ENCODE peak calls at places on chromosomes 13 and 19, in ten cellular contexts. I is HepG2; R is CD8-positive, alpha-beta T cell; N is endodermal cell; K is uterus; S is Karpas-422; E is tibial nerve; O is suprapubic skin; X is GM23338; D is Panc1. V is an unnamed sample.

GRCh38 chr13:27211271-27211670 is 39.7 kb upstream of the USP12 start:
- DNase-seq in N (no peak), D (no peak), S (no peak), I (no peak), E (no peak), X (no peak), O (no peak), R (no peak), K (no peak), V (no peak)

GRCh38 chr13:99366075-99366987 is 59.1 kb upstream of the GPR183 start:
- DNase-seq in N (peak; percentile 25), I (no peak), O (no peak), D (no peak), E (no peak), K (no peak), S (peak; percentile 52), X (no peak), R (peak; percentile 10), V (no peak)

GRCh38 chr13:23161176-23161825 is 19.5 kb upstream of the SGCG start:
- DNase-seq in I (no peak), K (no peak), X (no peak), O (no peak), N (no peak), E (no peak), D (no peak), R (no peak), S (no peak), V (no peak)

GRCh38 chr13:73198888-73199497 is 140.2 kb downstream of the KLF5 start:
- DNase-seq in X (no peak), K (no peak), S (no peak), O (no peak), N (no peak), E (no peak), I (peak; percentile 56), R (no peak), D (no peak), V (no peak)

GRCh38 chr13:45510671-45511070 is 45.9 kb downstream of the COG3 start:
- DNase-seq in I (no peak), X (peak; percentile 10), O (no peak), D (no peak), R (no peak), K (no peak), S (no peak), N (peak; percentile 74), E (no peak), V (no peak)

GRCh38 chr13:113538689-113539058 is 45.9 kb upstream of the TFDP1 start:
- DNase-seq in I (no peak), O (no peak), X (no peak), D (no peak), S (no peak), E (no peak), N (no peak), R (no peak), K (peak; percentile 1), V (no peak)

GRCh38 chr19:31943305-31943704 is 402.1 kb upstream of the ZNF507 start:
- DNase-seq in D (no peak), O (no peak), I (no peak), K (no peak), R (no peak), X (peak; percentile 59), N (peak; percentile 60), S (no peak), E (no peak), V (no peak)

GRCh38 chr19:10193666-10194499 is 870 bp downstream of the DNMT1 start:
- DNase-seq in O (peak; percentile 84), R (no peak), I (peak; percentile 13), S (peak; percentile 58), N (no peak), D (no peak), E (no peak), K (no peak), X (peak; percentile 65), V (no peak)

GRCh38 chr13:29428310-29428991 is 167.0 kb downstream of the SLC7A1 start:
- DNase-seq in O (no peak), E (no peak), S (no peak), D (no peak), N (peak; percentile 89), K (no peak), R (no peak), I (no peak), X (peak; percentile 87), V (no peak)

GRCh38 chr13:41931337-41931736 is 29.6 kb downstream of the VWA8 start:
- DNase-seq in S (no peak), X (no peak), O (no peak), R (no peak), K (no peak), D (no peak), N (no peak), I (no peak), E (no peak), V (no peak)

GRCh38 chr19:28556371-28556770 is 656.6 kb downstream of the UQCRFS1 start:
- DNase-seq in X (no peak), I (no peak), K (no peak), D (no peak), S (no peak), N (peak; percentile 13), R (no peak), O (no peak), E (no peak), V (no peak)

GRCh38 chr19:658916-659839 is 3.8 kb downstream of the RNF126 start:
- DNase-seq in S (no peak), N (no peak), R (peak; percentile 66), X (no peak), I (no peak), E (no peak), D (no peak), O (no peak), K (no peak), V (no peak)

GRCh38 chr13:31761951-31762350 is 22.6 kb downstream of the RXFP2 start:
- DNase-seq in D (no peak), S (no peak), N (no peak), K (no peak), E (no peak), I (no peak), R (no peak), O (no peak), X (no peak), V (no peak)

DNA sequence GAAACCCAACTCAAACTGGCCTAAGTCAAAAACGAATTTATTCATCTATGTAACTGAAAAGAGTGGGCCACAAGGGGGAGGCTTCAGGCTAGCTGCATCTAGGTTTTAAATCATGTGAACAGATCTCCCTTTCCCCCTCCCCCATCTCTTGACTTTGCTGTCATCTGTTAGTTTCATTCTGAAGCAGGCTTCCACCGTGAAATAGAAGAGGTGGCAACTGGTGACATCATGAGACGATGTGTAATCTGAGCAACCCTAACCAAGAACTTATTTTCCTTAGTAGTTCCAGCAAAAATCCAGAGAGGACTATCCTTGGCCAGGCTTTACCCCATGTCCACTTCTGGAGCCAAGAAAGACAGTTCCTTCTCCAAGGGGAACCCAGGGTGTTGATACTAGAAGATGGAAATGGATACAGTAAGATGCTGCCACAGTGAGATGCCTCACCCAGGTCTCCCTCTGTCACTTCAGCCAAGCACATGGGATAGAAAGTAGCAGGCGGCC is 9.4 kb downstream of the SAMD4B start:
- DNase-seq in X (no peak), K (no peak), O (no peak), I (no peak), S (peak; percentile 55), E (no peak), R (no peak), N (no peak), D (no peak), V (no peak)
- H3K36me3 ChIP-seq in X (peaks cover 21% of the 10 kb centered on the region), K (no peaks in the 10 kb centered on the region), O (peaks cover 61% of the 10 kb centered on the region), I (peaks cover 10% of the 10 kb centered on the region), S (peaks cover 34% of the 10 kb centered on the region), E (no peaks in the 10 kb centered on the region), R (peaks cover 12% of the 10 kb centered on the region), N (peaks cover 83% of the 10 kb centered on the region), D (peaks cover 84% of the 10 kb centered on the region), V (peaks cover 64% of the 10 kb centered on the region)

GRCh38 chr19:11445141-11445540 is 9.7 kb downstream of the PRKCSH start:
- DNase-seq in D (no peak), O (no peak), S (no peak), I (no peak), K (no peak), X (no peak), E (no peak), R (no peak), N (no peak), V (no peak)
- H3K36me3 ChIP-seq in D (no peaks in the 10 kb centered on the region), O (peaks cover 100% of the 10 kb centered on the region), S (peaks cover 12% of the 10 kb centered on the region), I (peaks cover 25% of the 10 kb centered on the region), K (no peaks in the 10 kb centered on the region), X (peaks cover 16% of the 10 kb centered on the region), E (no peaks in the 10 kb centered on the region), R (peaks cover 19% of the 10 kb centered on the region), N (peaks cover 66% of the 10 kb centered on the region), V (peaks cover 69% of the 10 kb centered on the region)

GRCh38 chr19:5123646-5124045 is 154.7 kb downstream of the KDM4B start:
- DNase-seq in K (no peak), N (peak; percentile 75), I (no peak), S (no peak), O (no peak), D (no peak), E (no peak), R (no peak), X (no peak), V (no peak)

GRCh38 chr19:5125797-5126497 is 157.0 kb downstream of the KDM4B start:
- DNase-seq in D (no peak), I (no peak), X (peak; percentile 84), R (peak; percentile 27), N (peak; percentile 89), E (no peak), S (no peak), O (no peak), K (no peak), V (peak; percentile 59)

GRCh38 chr19:5126498-5127223 is 157.7 kb downstream of the KDM4B start:
- DNase-seq in D (no peak), S (peak; percentile 93), K (no peak), X (no peak), N (no peak), O (no peak), R (peak; percentile 48), I (no peak), E (no peak), V (no peak)

GRCh38 chr19:5124111-5124855 is 155.4 kb downstream of the KDM4B start:
- DNase-seq in O (no peak), D (no peak), X (no peak), I (no peak), E (no peak), R (no peak), K (no peak), N (no peak), S (no peak), V (no peak)

GRCh38 chr19:5125376-5125775 is 156.5 kb downstream of the KDM4B start:
- DNase-seq in E (no peak), R (no peak), N (no peak), O (no peak), S (no peak), D (no peak), I (no peak), K (no peak), X (no peak), V (no peak)
- H3K36me3 ChIP-seq in E (no peaks in the 10 kb centered on the region), R (no peaks in the 10 kb centered on the region), N (peaks cover 9% of the 10 kb centered on the region), O (peaks cover 37% of the 10 kb centered on the region), S (no peaks in the 10 kb centered on the region), D (no peaks in the 10 kb centered on the region), I (peaks cover 4% of the 10 kb centered on the region), K (no peaks in the 10 kb centered on the region), X (no peaks in the 10 kb centered on the region), V (no peaks in the 10 kb centered on the region)

DNA sequence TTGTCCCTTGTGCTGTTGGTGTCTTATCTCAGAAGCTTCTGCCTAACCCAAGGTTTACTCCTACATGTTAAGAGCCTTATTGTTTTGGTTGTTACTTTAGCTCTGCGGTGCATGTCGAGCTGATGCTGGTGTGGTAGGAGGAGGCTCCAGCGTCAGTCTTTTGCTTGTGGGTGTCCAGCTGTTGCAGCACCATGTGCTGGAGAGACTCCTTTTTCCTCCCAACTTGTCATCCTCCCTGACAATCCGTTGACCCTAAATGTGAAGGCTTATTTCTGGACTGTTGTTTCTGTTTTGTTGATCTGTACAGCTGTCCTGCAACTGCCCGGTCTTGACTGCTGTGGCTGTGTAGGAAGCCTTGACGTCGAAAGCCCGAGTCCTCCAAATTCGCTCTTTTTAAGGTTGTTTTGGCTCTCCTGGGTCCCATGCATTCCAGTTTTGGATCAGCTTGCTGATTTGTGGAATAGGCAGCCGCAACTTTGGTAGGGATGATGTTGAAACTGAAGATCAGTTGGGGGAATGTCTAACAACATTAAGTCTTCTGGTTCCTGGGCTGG is 15.3 kb downstream of the NAXD start:
- DNase-seq in N (peak; percentile 22), D (no peak), I (no peak), X (no peak), K (no peak), R (no peak), S (no peak), O (no peak), E (no peak), V (no peak)
- H3K36me3 ChIP-seq in N (peaks cover 54% of the 10 kb centered on the region), D (no peaks in the 10 kb centered on the region), I (peaks cover 17% of the 10 kb centered on the region), X (peaks cover 4% of the 10 kb centered on the region), K (no peaks in the 10 kb centered on the region), R (peaks cover 27% of the 10 kb centered on the region), S (peaks cover 14% of the 10 kb centered on the region), O (peaks cover 48% of the 10 kb centered on the region), E (no peaks in the 10 kb centered on the region), V (peaks cover 32% of the 10 kb centered on the region)

V was measured in SK-N-MC.